ENCODE peak calls at places on chromosomes 11 and 22, in four cellular contexts. One of them, this sample, is unnamed.

GRCh38 chr11:119320593-119321524 is 3.9 kb upstream of the MCAM start:
- DNase-seq in endothelial cell: peak
- DNase-seq in A549: peak
- DNase-seq in brain microvascular endothelial cell: peak
- DNase-seq in this sample: peak

GRCh38 chr11:90493379-90493778 is 270.5 kb upstream of the CHORDC1 start:
- DNase-seq in endothelial cell: no peak
- DNase-seq in A549: no peak
- DNase-seq in brain microvascular endothelial cell: no peak
- DNase-seq in this sample: no peak

GRCh38 chr11:117519170-117519569 is 191.5 kb downstream of the CEP164 start:
- DNase-seq in endothelial cell: no peak
- DNase-seq in A549: no peak
- DNase-seq in brain microvascular endothelial cell: no peak
- DNase-seq in this sample: no peak

GRCh38 chr22:37173709-37174108 is 14.3 kb downstream of the C1QTNF6 start:
- DNase-seq in endothelial cell: no peak
- DNase-seq in A549: no peak
- DNase-seq in brain microvascular endothelial cell: no peak
- DNase-seq in this sample: peak

GRCh38 chr22:30640361-30640760 is 4.8 kb downstream of the SLC35E4 start:
- DNase-seq in endothelial cell: no peak
- DNase-seq in A549: no peak
- DNase-seq in brain microvascular endothelial cell: no peak
- DNase-seq in this sample: no peak

GRCh38 chr22:39778055-39778454 is 115.5 kb downstream of the ENTHD1 start:
- DNase-seq in endothelial cell: no peak
- DNase-seq in A549: no peak
- DNase-seq in brain microvascular endothelial cell: no peak
- DNase-seq in this sample: no peak

GRCh38 chr11:116513894-116514293 is 258.9 kb downstream of the BUD13 start:
- DNase-seq in endothelial cell: peak
- DNase-seq in A549: peak
- DNase-seq in brain microvascular endothelial cell: peak
- DNase-seq in this sample: peak

GRCh38 chr11:8090756-8091155 is 9.7 kb downstream of the TUB start:
- DNase-seq in endothelial cell: peak
- DNase-seq in A549: peak
- DNase-seq in brain microvascular endothelial cell: peak
- DNase-seq in this sample: peak

GRCh38 chr22:43438666-43439347 is 27.0 kb downstream of the MPPED1 start:
- DNase-seq in endothelial cell: no peak
- DNase-seq in A549: no peak
- DNase-seq in brain microvascular endothelial cell: no peak
- DNase-seq in this sample: no peak

GRCh38 chr11:33877029-33877428 is 14.8 kb downstream of the LMO2 start:
- DNase-seq in endothelial cell: no peak
- DNase-seq in A549: no peak
- DNase-seq in brain microvascular endothelial cell: no peak
- DNase-seq in this sample: no peak

GRCh38 chr11:116284930-116285329 is 487.9 kb downstream of the BUD13 start:
- DNase-seq in endothelial cell: no peak
- DNase-seq in A549: no peak
- DNase-seq in brain microvascular endothelial cell: no peak
- DNase-seq in this sample: no peak

GRCh38 chr11:69174841-69175240 is 19.1 kb downstream of the SMIM38 start:
- DNase-seq in endothelial cell: no peak
- DNase-seq in A549: no peak
- DNase-seq in brain microvascular endothelial cell: no peak
- DNase-seq in this sample: no peak

GRCh38 chr11:47109051-47109791 is 67.5 kb downstream of the ARFGAP2 start:
- DNase-seq in endothelial cell: no peak
- DNase-seq in A549: no peak
- DNase-seq in brain microvascular endothelial cell: no peak
- DNase-seq in this sample: no peak

GRCh38 chr11:120581317-120581716 is 69.8 kb downstream of the GRIK4 start:
- DNase-seq in endothelial cell: no peak
- DNase-seq in A549: no peak
- DNase-seq in brain microvascular endothelial cell: no peak
- DNase-seq in this sample: no peak

GRCh38 chr11:118211006-118211405 is 13.8 kb downstream of the JAML start:
- DNase-seq in endothelial cell: no peak
- DNase-seq in A549: no peak
- DNase-seq in brain microvascular endothelial cell: peak
- DNase-seq in this sample: peak

GRCh38 chr11:4697583-4697982 is at the start of gene OR51E2:
- DNase-seq in endothelial cell: no peak
- DNase-seq in A549: no peak
- DNase-seq in brain microvascular endothelial cell: peak
- DNase-seq in this sample: no peak

GRCh38 chr11:33631749-33632091 is 68.9 kb downstream of the C11orf91 start:
- DNase-seq in endothelial cell: no peak
- DNase-seq in A549: no peak
- DNase-seq in brain microvascular endothelial cell: no peak
- DNase-seq in this sample: no peak

GRCh38 chr11:120510406-120511115 is 987 bp upstream of the GRIK4 start:
- DNase-seq in endothelial cell: no peak
- DNase-seq in A549: no peak
- DNase-seq in brain microvascular endothelial cell: no peak
- DNase-seq in this sample: no peak

GRCh38 chr22:39325392-39325932 is 6.0 kb upstream of the RPL3 start:
- DNase-seq in endothelial cell: no peak
- DNase-seq in A549: no peak
- DNase-seq in brain microvascular endothelial cell: no peak
- DNase-seq in this sample: peak

GRCh38 chr22:35375031-35375430 is 5.9 kb upstream of the HMOX1 start:
- DNase-seq in endothelial cell: no peak
- DNase-seq in A549: no peak
- DNase-seq in brain microvascular endothelial cell: no peak
- DNase-seq in this sample: no peak

GRCh38 chr22:44074286-44074984 is 50.3 kb downstream of the PARVB start:
- DNase-seq in endothelial cell: no peak
- DNase-seq in A549: no peak
- DNase-seq in brain microvascular endothelial cell: no peak
- DNase-seq in this sample: no peak

GRCh38 chr11:16096336-16096735 is 260.0 kb downstream of the SOX6 start:
- DNase-seq in endothelial cell: no peak
- DNase-seq in A549: no peak
- DNase-seq in brain microvascular endothelial cell: no peak
- DNase-seq in this sample: peak

GRCh38 chr11:69253028-69253427 is 40.9 kb upstream of the MYEOV start:
- DNase-seq in endothelial cell: no peak
- DNase-seq in A549: peak
- DNase-seq in brain microvascular endothelial cell: peak
- DNase-seq in this sample: peak

GRCh38 chr11:108432783-108433182 is 34.5 kb downstream of the C11orf65 start:
- DNase-seq in endothelial cell: no peak
- DNase-seq in A549: no peak
- DNase-seq in brain microvascular endothelial cell: peak
- DNase-seq in this sample: no peak

GRCh38 chr22:40733919-40734318 is 54.6 kb downstream of the MCHR1 start:
- DNase-seq in endothelial cell: no peak
- DNase-seq in A549: no peak
- DNase-seq in brain microvascular endothelial cell: no peak
- DNase-seq in this sample: no peak

GRCh38 chr11:108483163-108483562 is 15.0 kb downstream of the POGLUT3 start:
- DNase-seq in endothelial cell: no peak
- DNase-seq in A549: no peak
- DNase-seq in brain microvascular endothelial cell: no peak
- DNase-seq in this sample: no peak

GRCh38 chr11:567036-567628 is 6.4 kb downstream of the RASSF7 start:
- DNase-seq in endothelial cell: no peak
- DNase-seq in A549: no peak
- DNase-seq in brain microvascular endothelial cell: no peak
- DNase-seq in this sample: no peak

GRCh38 chr11:568306-569259 is 7.7 kb upstream of the PHRF1 start:
- DNase-seq in endothelial cell: peak
- DNase-seq in A549: peak
- DNase-seq in brain microvascular endothelial cell: peak
- DNase-seq in this sample: peak

GRCh38 chr11:569273-569885 is 6.9 kb upstream of the PHRF1 start:
- DNase-seq in endothelial cell: no peak
- DNase-seq in A549: no peak
- DNase-seq in brain microvascular endothelial cell: no peak
- DNase-seq in this sample: no peak

GRCh38 chr11:565921-566509 is 5.2 kb downstream of the RASSF7 start:
- DNase-seq in endothelial cell: no peak
- DNase-seq in A549: no peak
- DNase-seq in brain microvascular endothelial cell: no peak
- DNase-seq in this sample: no peak

GRCh38 chr11:567629-568258 is 7.0 kb downstream of the RASSF7 start:
- DNase-seq in endothelial cell: no peak
- DNase-seq in A549: no peak
- DNase-seq in brain microvascular endothelial cell: no peak
- DNase-seq in this sample: no peak
- TF ChIP-seq CTCF in endothelial cell: no peak
- TF ChIP-seq CTCF in A549: no peak
- TF ChIP-seq CTCF in brain microvascular endothelial cell: no peak
- TF ChIP-seq CTCF in this sample: no peak

GRCh38 chr11:128653828-128654231 is 40.0 kb upstream of the FLI1 start:
- DNase-seq in endothelial cell: no peak
- DNase-seq in A549: peak
- DNase-seq in brain microvascular endothelial cell: peak
- DNase-seq in this sample: peak
- TF ChIP-seq CTCF in endothelial cell: no peak
- TF ChIP-seq CTCF in A549: no peak
- TF ChIP-seq CTCF in brain microvascular endothelial cell: no peak
- TF ChIP-seq CTCF in this sample: no peak

GRCh38 chr11:43511959-43512358 is 153.2 kb downstream of the TTC17 start:
- DNase-seq in endothelial cell: no peak
- DNase-seq in A549: no peak
- DNase-seq in brain microvascular endothelial cell: no peak
- DNase-seq in this sample: no peak

GRCh38 chr11:43518407-43519165 is 159.9 kb downstream of the TTC17 start:
- DNase-seq in endothelial cell: no peak
- DNase-seq in A549: no peak
- DNase-seq in brain microvascular endothelial cell: peak
- DNase-seq in this sample: peak

GRCh38 chr11:43516316-43516820 is 157.6 kb downstream of the TTC17 start:
- DNase-seq in endothelial cell: peak
- DNase-seq in A549: peak
- DNase-seq in brain microvascular endothelial cell: no peak
- DNase-seq in this sample: no peak

GRCh38 chr11:43517518-43517917 is 158.8 kb downstream of the TTC17 start:
- DNase-seq in endothelial cell: no peak
- DNase-seq in A549: no peak
- DNase-seq in brain microvascular endothelial cell: peak
- DNase-seq in this sample: peak

GRCh38 chr11:43515090-43515489 is 156.4 kb downstream of the TTC17 start:
- DNase-seq in endothelial cell: peak
- DNase-seq in A549: peak
- DNase-seq in brain microvascular endothelial cell: no peak
- DNase-seq in this sample: no peak
- TF ChIP-seq CTCF in endothelial cell: no peak
- TF ChIP-seq CTCF in A549: no peak
- TF ChIP-seq CTCF in brain microvascular endothelial cell: peak
- TF ChIP-seq CTCF in this sample: peak

GRCh38 chr22:22387386-22387736 is 121.2 kb downstream of the ZNF280B start:
- DNase-seq in endothelial cell: no peak
- DNase-seq in A549: no peak
- DNase-seq in brain microvascular endothelial cell: no peak
- DNase-seq in this sample: no peak

GRCh38 chr22:22384668-22385244 is 123.8 kb downstream of the ZNF280B start:
- DNase-seq in endothelial cell: no peak
- DNase-seq in A549: no peak
- DNase-seq in brain microvascular endothelial cell: no peak
- DNase-seq in this sample: no peak

GRCh38 chr22:22388055-22388454 is 120.5 kb downstream of the ZNF280B start:
- DNase-seq in endothelial cell: no peak
- DNase-seq in A549: no peak
- DNase-seq in brain microvascular endothelial cell: no peak
- DNase-seq in this sample: no peak

GRCh38 chr22:22388494-22388893 is 120.0 kb downstream of the ZNF280B start:
- DNase-seq in endothelial cell: no peak
- DNase-seq in A549: no peak
- DNase-seq in brain microvascular endothelial cell: no peak
- DNase-seq in this sample: no peak

DNA sequence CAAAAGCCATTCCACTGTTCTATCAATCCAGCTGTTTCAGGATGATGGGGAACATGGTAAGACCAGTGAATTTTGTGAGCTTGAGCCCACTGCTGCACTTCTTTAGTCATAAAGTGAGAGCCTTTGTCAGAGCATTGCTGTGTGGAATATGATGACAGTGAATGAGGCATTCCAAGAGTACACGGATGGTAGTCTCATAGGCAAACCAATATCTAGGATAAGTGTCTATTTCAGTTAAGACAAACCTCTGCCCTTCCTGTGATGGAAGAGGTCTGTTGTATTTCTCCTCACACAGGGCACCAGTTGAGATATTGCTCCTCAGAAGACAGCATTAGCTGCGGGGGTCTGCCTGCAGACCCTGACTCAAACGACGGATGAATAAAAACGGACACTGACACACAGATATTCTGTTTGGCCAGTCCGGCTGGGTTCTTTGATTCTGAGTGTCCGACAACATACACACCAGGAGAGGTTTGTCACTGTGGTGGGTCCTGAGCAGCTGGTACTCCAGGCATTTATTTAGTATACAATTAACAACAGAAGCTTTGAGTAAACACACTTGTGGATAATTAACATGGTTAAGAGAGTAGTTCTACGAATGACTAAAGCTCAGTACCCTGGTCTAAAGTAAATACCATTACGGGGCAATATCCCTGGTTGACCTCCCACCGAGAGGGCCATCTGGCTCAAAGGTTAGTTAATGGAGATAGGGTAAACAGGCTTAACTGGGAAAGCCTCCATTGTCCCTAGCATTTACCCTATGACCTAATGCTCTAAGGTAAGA is 121.7 kb downstream of the ZNF280B start:
- DNase-seq in endothelial cell: no peak
- DNase-seq in A549: no peak
- DNase-seq in brain microvascular endothelial cell: no peak
- DNase-seq in this sample: no peak
- TF ChIP-seq CTCF in endothelial cell: no peak
- TF ChIP-seq CTCF in A549: no peak
- TF ChIP-seq CTCF in brain microvascular endothelial cell: no peak
- TF ChIP-seq CTCF in this sample: no peak

DNA sequence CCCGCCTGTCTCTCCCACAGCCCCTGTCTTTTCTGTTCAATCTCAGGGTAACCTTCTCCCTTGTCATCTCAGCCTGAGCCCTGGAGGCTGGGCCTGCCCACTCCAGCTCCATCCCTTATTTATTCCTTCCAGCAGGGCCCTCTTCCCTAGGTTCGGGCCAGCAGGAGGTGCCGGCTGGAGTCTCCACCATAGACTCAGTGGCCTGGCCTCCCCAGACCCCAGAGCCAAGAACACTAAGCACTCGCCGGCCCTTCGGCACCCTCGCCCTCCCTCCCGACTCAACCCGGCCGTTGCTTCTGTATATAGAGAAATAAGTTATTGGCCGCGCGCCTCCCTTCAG is 1.4 kb upstream of the RAB1B start:
- DNase-seq in endothelial cell: no peak
- DNase-seq in A549: peak
- DNase-seq in brain microvascular endothelial cell: no peak
- DNase-seq in this sample: no peak
- TF ChIP-seq CTCF in endothelial cell: no peak
- TF ChIP-seq CTCF in A549: no peak
- TF ChIP-seq CTCF in brain microvascular endothelial cell: peak
- TF ChIP-seq CTCF in this sample: no peak

This sample was measured in cardiac fibroblast.